ENCODE peak calls at places on chromosomes 2 and 18, in eight cellular contexts. N is lower lobe of right lung; G is iris pigment epithelial cell; B is naive thymus-derived CD4-positive, alpha-beta T cell; S is upper lobe of left lung; M is HEK293T; E is stimulated activated CD4-positive, alpha-beta T cell treated with anti-CD3 and anti-CD28 coated beads, Interleukin-1b, Interleukin-23, amount 100 ng/mL, for 1 hour; X is mammary epithelial cell. H is an unnamed sample.

GRCh38 chr2:214545881-214546280 is 135.0 kb downstream of the VWC2L start:
- DNase-seq in M (no peak), N (no peak), X (peak), E (no peak), G (no peak), S (no peak), B (no peak), H (no peak)

GRCh38 chr2:46216213-46216612 is 81.0 kb upstream of the EPAS1 start:
- DNase-seq in S (no peak), X (peak), G (peak), E (no peak), N (no peak), B (no peak), M (no peak), H (no peak)

GRCh38 chr2:191292869-191293268 is 47.7 kb downstream of the MYO1B start:
- DNase-seq in N (no peak), M (no peak), E (no peak), S (no peak), G (no peak), X (no peak), B (no peak), H (no peak)

GRCh38 chr2:88088999-88089398 is 21.4 kb downstream of the SMYD1 start:
- DNase-seq in X (no peak), G (no peak), M (no peak), S (no peak), E (no peak), B (no peak), N (no peak), H (no peak)

GRCh38 chr2:131673400-131674173 is 145.9 kb downstream of the CCDC74A start:
- DNase-seq in G (peak), S (peak), B (peak), N (peak), X (peak), E (no peak), M (peak), H (no peak)

GRCh38 chr2:43218550-43219382 is 7.6 kb downstream of the ZFP36L2 start:
- DNase-seq in E (peak), X (peak), S (peak), B (peak), G (peak), N (peak), M (no peak), H (peak)

GRCh38 chr2:246489-247145 is 17.2 kb downstream of the SH3YL1 start:
- DNase-seq in M (peak), N (no peak), S (no peak), G (peak), E (no peak), B (no peak), X (peak), H (no peak)

GRCh38 chr2:226475650-226476049 is 324.0 kb downstream of the IRS1 start:
- DNase-seq in S (no peak), X (peak), B (no peak), G (peak), N (no peak), E (no peak), M (no peak), H (no peak)

GRCh38 chr2:1366546-1367134 is 46.6 kb upstream of the TPO start:
- DNase-seq in E (no peak), G (no peak), B (no peak), M (no peak), N (peak), S (peak), X (no peak), H (no peak)

GRCh38 chr18:55868909-55869308 is 280.9 kb upstream of the TCF4 start:
- DNase-seq in G (peak), X (peak), N (no peak), S (no peak), M (no peak), E (no peak), B (no peak), H (no peak)

GRCh38 chr2:157786663-157787363 is 89.3 kb downstream of the ACVR1 start:
- DNase-seq in N (no peak), G (no peak), S (no peak), E (no peak), B (no peak), M (no peak), X (no peak), H (no peak)

GRCh38 chr18:31720867-31721266 is 36.5 kb upstream of the B4GALT6 start:
- DNase-seq in N (no peak), X (no peak), E (no peak), B (no peak), S (no peak), G (peak), M (no peak), H (no peak)

GRCh38 chr2:150674283-150674682 is 186.8 kb upstream of the RND3 start:
- DNase-seq in M (no peak), B (no peak), E (no peak), N (no peak), G (peak), X (no peak), S (no peak), H (no peak)

GRCh38 chr2:49255325-49256023 is 101.2 kb upstream of the FSHR start:
- DNase-seq in X (no peak), B (no peak), E (no peak), M (no peak), N (no peak), S (no peak), G (no peak), H (no peak)

GRCh38 chr18:9613550-9614400 is 584 bp downstream of the PPP4R1 start:
- DNase-seq in M (peak), E (no peak), S (peak), B (peak), G (peak), N (peak), X (peak), H (no peak)

GRCh38 chr2:36370281-36370680 is 14.7 kb downstream of the CRIM1 start:
- DNase-seq in X (no peak), B (no peak), M (no peak), G (no peak), E (no peak), N (no peak), S (no peak), H (no peak)

GRCh38 chr2:179817181-179817841 is 44.1 kb downstream of the ZNF385B start:
- DNase-seq in E (no peak), G (peak), X (no peak), S (no peak), B (no peak), N (no peak), M (no peak), H (no peak)

GRCh38 chr2:207163815-207164747 is 1.7 kb downstream of the KLF7 start:
- DNase-seq in X (peak), N (peak), M (no peak), E (no peak), S (no peak), B (no peak), G (peak), H (no peak)

GRCh38 chr2:155714983-155715382 is 617.5 kb downstream of the NR4A2 start:
- DNase-seq in B (no peak), X (no peak), G (no peak), M (no peak), N (no peak), E (no peak), S (no peak), H (no peak)

GRCh38 chr18:5894215-5894612 is 1.1 kb downstream of the TMEM200C start:
- DNase-seq in M (no peak), S (no peak), G (no peak), E (no peak), X (no peak), N (no peak), B (no peak), H (no peak)

GRCh38 chr2:39587641-39588040 is 78.1 kb upstream of the TMEM178A start:
- DNase-seq in X (no peak), G (no peak), B (no peak), E (no peak), S (no peak), N (no peak), M (no peak), H (no peak)

GRCh38 chr2:203802277-203803045 is 65.1 kb upstream of the CTLA4 start:
- DNase-seq in B (no peak), N (no peak), E (no peak), S (no peak), X (peak), M (no peak), G (peak), H (no peak)

GRCh38 chr2:202135111-202135874 is 62.2 kb downstream of the KIAA2012 start:
- DNase-seq in N (no peak), B (no peak), X (peak), S (no peak), M (no peak), G (peak), E (no peak), H (no peak)

GRCh38 chr2:111640480-111640879 is 243.5 kb downstream of the ANAPC1 start:
- DNase-seq in S (no peak), G (no peak), E (no peak), B (no peak), X (peak), M (no peak), N (no peak), H (no peak)

GRCh38 chr2:128773641-128774319 is 455.1 kb upstream of the HS6ST1 start:
- DNase-seq in E (no peak), X (no peak), B (no peak), S (no peak), G (no peak), N (no peak), M (no peak), H (no peak)

GRCh38 chr2:240594511-240595380 is 8.2 kb downstream of the CAPN10 start:
- DNase-seq in X (no peak), B (no peak), S (peak), N (peak), E (no peak), M (no peak), G (no peak), H (no peak)

GRCh38 chr2:164700390-164700789 is 79.1 kb upstream of the GRB14 start:
- DNase-seq in B (no peak), G (peak), N (no peak), E (no peak), X (no peak), M (no peak), S (no peak), H (no peak)

GRCh38 chr2:127146820-127147502 is 40.0 kb upstream of the BIN1 start:
- DNase-seq in X (no peak), G (peak), M (no peak), B (no peak), N (no peak), E (no peak), S (no peak), H (no peak)

GRCh38 chr2:6203297-6203959 is 511.2 kb downstream of the SOX11 start:
- DNase-seq in X (no peak), N (no peak), M (no peak), E (no peak), S (no peak), G (no peak), B (no peak), H (no peak)

GRCh38 chr2:96534701-96535181 is 1.8 kb upstream of the ARID5A start:
- DNase-seq in S (no peak), X (peak), G (no peak), B (no peak), E (no peak), M (no peak), N (no peak), H (no peak)

GRCh38 chr2:223297788-223298187 is 245.8 kb downstream of the KCNE4 start:
- DNase-seq in X (peak), N (no peak), S (no peak), B (no peak), M (no peak), E (no peak), G (peak), H (no peak)

GRCh38 chr2:174149530-174149929 is 98.8 kb downstream of the OLA1 start:
- DNase-seq in N (no peak), G (no peak), S (no peak), B (no peak), M (no peak), E (no peak), X (no peak), H (no peak)

GRCh38 chr2:19104503-19104902 is 253.9 kb downstream of the OSR1 start:
- DNase-seq in B (no peak), E (no peak), X (peak), S (no peak), M (no peak), N (no peak), G (no peak), H (no peak)

GRCh38 chr2:30252723-30253688 is 21.7 kb downstream of the LBH start:
- DNase-seq in S (peak), X (peak), M (peak), N (no peak), E (peak), B (no peak), G (peak), H (no peak)

GRCh38 chr2:68715353-68716041 is 19.1 kb upstream of the ARHGAP25 start:
- DNase-seq in S (no peak), M (peak), G (peak), X (peak), B (no peak), E (no peak), N (peak), H (no peak)